ENCODE peak calls at places on chromosome 6, in eight cellular contexts. U is WTC11; I is endothelial cell; X is psoas muscle; T is RWPE1; N is A673; R is CD4-positive, alpha-beta T cell; M is tibial nerve. Z is an unnamed sample.

GRCh38 chr6:13355969-13356368 is 27.6 kb upstream of the TBC1D7 start:
- DNase-seq in M (no peak), I (no peak), R (no peak), T (peak), U (no peak), N (no peak), X (no peak), Z (no peak)

GRCh38 chr6:130252527-130253237 is 29.9 kb upstream of the SAMD3 start:
- DNase-seq in N (no peak), R (no peak), M (no peak), U (no peak), X (no peak), I (peak), T (no peak), Z (no peak)

GRCh38 chr6:20056350-20056992 is 155.8 kb downstream of the MBOAT1 start:
- DNase-seq in M (no peak), N (peak), U (no peak), R (no peak), T (peak), I (peak), X (no peak), Z (no peak)

GRCh38 chr6:130035211-130035610 is 16.8 kb downstream of the L3MBTL3 start:
- DNase-seq in X (no peak), T (no peak), U (no peak), M (no peak), N (peak), R (no peak), I (no peak), Z (no peak)

GRCh38 chr6:142377112-142377848 is 75.5 kb downstream of the ADGRG6 start:
- DNase-seq in T (peak), U (peak), R (no peak), I (peak), N (peak), M (no peak), X (no peak), Z (no peak)

GRCh38 chr6:112780498-112781096 is 433.5 kb downstream of the RFPL4B start:
- DNase-seq in I (peak), U (peak), M (peak), N (peak), R (no peak), T (peak), X (peak), Z (peak)

GRCh38 chr6:132190097-132190814 is 211.0 kb downstream of the MOXD1 start:
- DNase-seq in U (no peak), R (no peak), I (no peak), X (no peak), N (peak), M (no peak), T (no peak), Z (no peak)

GRCh38 chr6:52076791-52077179 is 10.6 kb downstream of the PKHD1 start:
- DNase-seq in U (no peak), N (no peak), I (no peak), T (no peak), X (no peak), R (no peak), M (no peak), Z (no peak)

GRCh38 chr6:144683216-144684070 is 398.3 kb downstream of the UTRN start:
- DNase-seq in M (no peak), U (no peak), R (no peak), T (no peak), I (no peak), N (no peak), X (no peak), Z (no peak)

GRCh38 chr6:153167026-153167891 is 36.2 kb upstream of the RGS17 start:
- DNase-seq in M (no peak), I (no peak), N (peak), U (no peak), T (peak), X (no peak), R (no peak), Z (no peak)

GRCh38 chr6:131754715-131755567 is 44.1 kb upstream of the CTAGE9 start:
- DNase-seq in N (no peak), I (peak), M (no peak), U (no peak), T (no peak), R (no peak), X (no peak), Z (no peak)

GRCh38 chr6:38080349-38080748 is 260.8 kb downstream of the ZFAND3 start:
- DNase-seq in U (no peak), T (no peak), R (no peak), N (no peak), M (no peak), I (no peak), X (no peak), Z (no peak)

GRCh38 chr6:144581807-144582537 is 296.8 kb downstream of the UTRN start:
- DNase-seq in T (no peak), X (no peak), U (peak), M (no peak), I (peak), N (peak), R (no peak), Z (no peak)

GRCh38 chr6:114096553-114097172 is 125.7 kb upstream of the HDAC2 start:
- DNase-seq in U (no peak), R (no peak), T (peak), M (no peak), X (no peak), I (no peak), N (peak), Z (no peak)

GRCh38 chr6:45487645-45488044 is 109.9 kb upstream of the SUPT3H start:
- DNase-seq in T (no peak), R (no peak), N (no peak), X (no peak), M (no peak), U (no peak), I (no peak), Z (no peak)

GRCh38 chr6:97947841-97948240 is 664.8 kb upstream of the MMS22L start:
- DNase-seq in X (no peak), N (peak), R (no peak), T (peak), U (no peak), M (no peak), I (no peak), Z (no peak)

GRCh38 chr6:1022719-1023118 is 289.2 kb upstream of the FOXQ1 start:
- DNase-seq in T (no peak), M (no peak), I (no peak), X (no peak), R (no peak), N (no peak), U (no peak), Z (no peak)

GRCh38 chr6:54801669-54802068 is 44.9 kb upstream of the FAM83B start:
- DNase-seq in M (no peak), X (no peak), T (peak), I (no peak), U (no peak), R (no peak), N (peak), Z (no peak)

GRCh38 chr6:35161776-35162607 is 20.9 kb upstream of the TCP11 start:
- DNase-seq in N (no peak), R (no peak), U (no peak), X (no peak), T (no peak), M (no peak), I (no peak), Z (no peak)

GRCh38 chr6:118263929-118264486 is 284.1 kb upstream of the PLN start:
- DNase-seq in U (peak), R (no peak), I (peak), N (peak), X (no peak), T (peak), M (no peak), Z (no peak)

GRCh38 chr6:11625302-11625701 is 87.8 kb downstream of the TMEM170B start:
- DNase-seq in U (no peak), N (no peak), M (no peak), R (no peak), I (no peak), X (no peak), T (no peak), Z (no peak)

GRCh38 chr6:43475506-43475905 is 1.9 kb upstream of the TJAP1 start:
- DNase-seq in I (no peak), R (no peak), T (no peak), X (no peak), M (no peak), U (no peak), N (no peak), Z (no peak)

GRCh38 chr6:150293423-150294280 is 75.2 kb upstream of the IYD start:
- DNase-seq in X (no peak), M (no peak), N (peak), T (peak), R (no peak), I (no peak), U (no peak), Z (no peak)

GRCh38 chr6:112037783-112038216 is 16.1 kb upstream of the CCN6 start:
- DNase-seq in U (no peak), T (peak), N (peak), I (no peak), R (no peak), M (peak), X (peak), Z (no peak)

GRCh38 chr6:14095444-14095843 is 22.1 kb upstream of the CD83 start:
- DNase-seq in X (no peak), U (no peak), R (no peak), N (no peak), I (no peak), M (no peak), T (no peak), Z (peak)

GRCh38 chr6:1890071-1890470 is 280.4 kb downstream of the FOXC1 start:
- DNase-seq in X (no peak), I (no peak), N (no peak), U (no peak), T (peak), R (no peak), M (no peak), Z (no peak)

GRCh38 chr6:165755583-165755982 is 92.5 kb upstream of the PDE10A start:
- DNase-seq in I (no peak), T (no peak), N (no peak), R (no peak), M (no peak), U (no peak), X (no peak), Z (no peak)

DNA sequence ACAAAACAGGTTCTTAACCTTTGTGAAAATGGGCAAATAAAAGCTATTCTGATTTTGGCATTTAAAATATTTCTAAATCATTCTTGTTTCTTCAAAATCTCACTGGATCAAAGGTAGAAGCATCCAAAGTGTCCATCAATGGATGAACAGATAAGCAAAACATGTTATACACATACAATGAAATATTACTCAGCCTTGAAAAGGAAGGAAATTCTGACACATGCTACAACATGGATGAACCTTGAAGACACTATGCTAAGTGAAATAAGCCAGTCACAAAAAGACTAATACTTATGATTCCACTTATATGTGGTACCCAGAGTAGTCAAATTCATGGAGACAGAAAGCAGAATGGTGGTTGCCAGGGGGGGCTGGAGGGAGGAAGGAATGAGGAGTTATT is 45.9 kb downstream of the SNX14 start:
- DNase-seq in R (no peak), U (no peak), X (no peak), N (no peak), T (no peak), M (no peak), I (no peak), Z (no peak)
- TF ChIP-seq CTCF in R (no peak), U (no peak), X (no peak), N (no peak), T (no peak), M (no peak), I (no peak), Z (no peak)

GRCh38 chr6:105432797-105433196 is 29.9 kb upstream of the PREP start:
- DNase-seq in M (no peak), I (no peak), T (peak), X (no peak), R (no peak), U (no peak), N (peak), Z (no peak)

GRCh38 chr6:105430685-105431084 is 27.8 kb upstream of the PREP start:
- DNase-seq in T (no peak), R (no peak), I (no peak), M (no peak), X (no peak), U (no peak), N (no peak), Z (no peak)

GRCh38 chr6:105433723-105434122 is 30.8 kb upstream of the PREP start:
- DNase-seq in M (no peak), X (no peak), N (no peak), I (no peak), T (no peak), U (no peak), R (no peak), Z (no peak)

GRCh38 chr6:105429676-105430075 is 26.8 kb upstream of the PREP start:
- DNase-seq in R (no peak), N (no peak), T (no peak), M (no peak), U (no peak), I (no peak), X (no peak), Z (no peak)

GRCh38 chr6:105431226-105431625 is 28.3 kb upstream of the PREP start:
- DNase-seq in U (no peak), I (peak), N (peak), M (no peak), T (peak), X (no peak), R (no peak), Z (no peak)
- TF ChIP-seq CTCF in U (peak), I (peak), N (peak), M (peak), T (peak), X (peak), R (peak), Z (no peak)

GRCh38 chr6:48733581-48733980 is 622.6 kb upstream of the PTCHD4 start:
- DNase-seq in M (no peak), X (no peak), R (no peak), T (no peak), I (no peak), U (no peak), N (no peak), Z (no peak)

GRCh38 chr6:48736486-48737206 is 625.6 kb upstream of the PTCHD4 start:
- DNase-seq in U (no peak), T (no peak), I (no peak), R (no peak), M (no peak), N (peak), X (no peak), Z (no peak)
- TF ChIP-seq CTCF in U (no peak), T (no peak), I (no peak), R (no peak), M (no peak), N (no peak), X (no peak), Z (no peak)

GRCh38 chr6:56079761-56080540 is 167.4 kb downstream of the COL21A1 start:
- DNase-seq in T (no peak), R (no peak), I (no peak), X (no peak), U (no peak), M (no peak), N (no peak), Z (no peak)
- TF ChIP-seq CTCF in T (no peak), R (no peak), I (no peak), X (no peak), U (no peak), M (no peak), N (no peak), Z (no peak)

GRCh38 chr6:42083530-42083929 is 33.2 kb downstream of the TAF8 start:
- DNase-seq in X (peak), N (no peak), I (no peak), U (no peak), T (no peak), R (no peak), M (no peak), Z (no peak)

GRCh38 chr6:42086665-42087050 is 36.3 kb downstream of the TAF8 start:
- DNase-seq in X (peak), M (no peak), U (no peak), N (no peak), R (no peak), I (no peak), T (no peak), Z (no peak)

GRCh38 chr6:42088101-42088591 is 37.8 kb downstream of the TAF8 start:
- DNase-seq in X (no peak), I (no peak), N (no peak), M (no peak), U (no peak), R (no peak), T (peak), Z (no peak)

GRCh38 chr6:42086046-42086664 is 35.8 kb downstream of the TAF8 start:
- DNase-seq in R (no peak), I (no peak), T (no peak), U (peak), X (peak), N (no peak), M (no peak), Z (no peak)

DNA sequence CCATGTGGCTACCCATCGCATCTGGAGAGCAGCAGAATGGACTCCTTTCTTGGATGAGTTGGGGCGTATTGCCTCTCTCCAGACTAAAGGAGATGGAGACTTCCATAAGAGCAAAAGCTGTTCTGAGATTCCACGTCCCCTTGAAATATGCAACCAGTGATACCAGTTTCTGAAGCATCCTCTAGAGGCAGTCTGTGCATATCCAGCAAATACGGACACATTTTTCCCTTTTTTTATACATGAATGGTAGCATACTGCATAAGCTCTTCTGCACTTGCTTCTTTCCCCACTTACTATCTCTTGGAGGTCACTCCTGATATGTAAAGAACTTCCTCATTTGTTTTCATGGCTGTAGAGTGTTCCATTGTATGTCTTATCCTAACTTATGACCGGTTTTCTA is 34.6 kb downstream of the TAF8 start:
- DNase-seq in N (peak), R (no peak), M (no peak), I (no peak), X (no peak), U (no peak), T (no peak), Z (no peak)
- TF ChIP-seq CTCF in N (peak), R (no peak), M (no peak), I (no peak), X (no peak), U (no peak), T (no peak), Z (no peak)

GRCh38 chr6:126657556-126658129 is 317.7 kb downstream of the CENPW start:
- DNase-seq in M (no peak), T (peak), N (peak), R (no peak), I (peak), X (no peak), U (no peak), Z (no peak)

GRCh38 chr6:126664271-126664670 is 324.4 kb downstream of the CENPW start:
- DNase-seq in R (no peak), X (no peak), T (no peak), U (no peak), M (no peak), N (no peak), I (no peak), Z (no peak)

GRCh38 chr6:126662966-126663365 is 323.1 kb downstream of the CENPW start:
- DNase-seq in M (no peak), N (no peak), T (no peak), R (no peak), U (no peak), X (no peak), I (no peak), Z (no peak)

GRCh38 chr6:126660376-126660775 is 320.5 kb downstream of the CENPW start:
- DNase-seq in N (no peak), R (no peak), X (no peak), T (no peak), U (no peak), M (no peak), I (no peak), Z (no peak)

GRCh38 chr6:126661646-126662045 is 321.7 kb downstream of the CENPW start:
- DNase-seq in M (no peak), T (no peak), N (no peak), U (no peak), X (no peak), R (no peak), I (no peak), Z (no peak)
- TF ChIP-seq CTCF in M (no peak), T (no peak), N (no peak), U (no peak), X (no peak), R (no peak), I (no peak), Z (no peak)

GRCh38 chr6:27814665-27815424 is 97.4 kb downstream of the OR2B2 start:
- DNase-seq in T (peak), U (peak), M (no peak), I (peak), X (no peak), R (peak), N (peak), Z (no peak)

GRCh38 chr6:27811383-27811782 is 100.8 kb downstream of the OR2B2 start:
- DNase-seq in M (no peak), T (no peak), U (no peak), N (no peak), R (no peak), X (no peak), I (no peak), Z (no peak)

GRCh38 chr6:27812078-27812804 is 100.0 kb downstream of the OR2B2 start:
- DNase-seq in I (no peak), X (no peak), R (no peak), M (no peak), T (no peak), U (no peak), N (no peak), Z (no peak)

GRCh38 chr6:27812805-27813626 is 99.2 kb downstream of the OR2B2 start:
- DNase-seq in X (no peak), T (no peak), I (no peak), U (no peak), M (no peak), R (no peak), N (no peak), Z (no peak)

GRCh38 chr6:27816906-27817305 is 95.3 kb downstream of the OR2B2 start:
- DNase-seq in I (no peak), U (no peak), N (no peak), X (no peak), M (no peak), T (no peak), R (no peak), Z (no peak)
- TF ChIP-seq CTCF in I (no peak), U (no peak), N (no peak), X (no peak), M (no peak), T (no peak), R (no peak), Z (no peak)

DNA sequence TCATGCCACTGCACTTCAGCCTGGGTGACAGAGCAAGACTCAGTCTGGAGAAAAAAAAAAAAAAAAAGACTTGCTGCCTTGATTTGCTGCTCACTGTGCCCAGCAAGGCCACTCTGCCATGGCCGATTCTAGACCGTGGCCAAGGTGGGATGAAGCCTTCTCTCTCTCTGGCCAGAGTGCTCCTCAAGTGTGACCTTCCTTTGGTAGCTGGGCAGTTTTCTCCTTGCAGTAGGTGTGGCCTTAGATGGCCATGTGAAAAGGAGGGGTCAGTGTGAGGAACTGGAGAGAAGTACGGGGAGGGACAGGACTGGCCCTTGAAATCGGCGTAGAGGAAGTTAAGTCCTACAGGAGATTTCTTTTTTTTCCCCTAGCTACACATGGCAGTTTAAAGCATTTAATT is 271.9 kb downstream of the ARID1B start:
- DNase-seq in I (no peak), N (no peak), U (no peak), X (no peak), T (no peak), R (no peak), M (no peak), Z (no peak)
- TF ChIP-seq CTCF in I (no peak), N (no peak), U (no peak), X (no peak), T (no peak), R (no peak), M (no peak), Z (no peak)

Z was measured in activated B cell treated with CpG ODN at 0.5 μM for 24 hours.